ENCODE peak calls at places on chromosomes 13 and 19, in four cellular contexts. H, Y, U and W are unnamed samples.

GRCh38 chr13:47680752-47681151 is 320.3 kb downstream of the SUCLA2 start:
- DNase-seq in H (no peak), U (no peak), Y (no peak), W (no peak)

GRCh38 chr13:42275506-42275905 is 3.6 kb downstream of the AKAP11 start:
- DNase-seq in Y (no peak), U (no peak), H (no peak), W (no peak)

GRCh38 chr19:10726268-10726667 is 8.4 kb downstream of the DNM2 start:
- DNase-seq in Y (no peak), H (no peak), U (peak), W (no peak)

GRCh38 chr13:90427322-90428272 is 919.9 kb upstream of the MIR17HG start:
- DNase-seq in U (no peak), Y (no peak), H (no peak), W (no peak)

GRCh38 chr13:64992314-64992713 is 2237.8 kb downstream of the PCDH9 start:
- DNase-seq in H (no peak), U (no peak), Y (peak), W (no peak)

GRCh38 chr13:93559718-93560117 is 333.1 kb downstream of the GPC6 start:
- DNase-seq in H (no peak), Y (peak), U (no peak), W (peak)

GRCh38 chr13:25440081-25440480 is 68.3 kb downstream of the ATP8A2 start:
- DNase-seq in U (no peak), H (no peak), Y (no peak), W (no peak)

GRCh38 chr13:73702419-73703071 is 431.7 kb downstream of the KLF12 start:
- DNase-seq in H (no peak), Y (no peak), U (no peak), W (peak)

GRCh38 chr19:6963937-6964336 is 57.3 kb downstream of the MBD3L2B start:
- DNase-seq in U (no peak), H (no peak), Y (no peak), W (no peak)

GRCh38 chr13:40058757-40059236 is 403.3 kb downstream of the COG6 start:
- DNase-seq in Y (no peak), U (no peak), H (no peak), W (no peak)

GRCh38 chr13:100589178-100589725 is 663 bp upstream of the GGACT start:
- DNase-seq in U (no peak), H (no peak), Y (no peak), W (no peak)

GRCh38 chr13:97000295-97000925 is 6.1 kb upstream of the OXGR1 start:
- DNase-seq in H (no peak), Y (no peak), U (no peak), W (no peak)

GRCh38 chr13:52001120-52001731 is 10.0 kb downstream of the ATP7B start:
- DNase-seq in U (peak), Y (peak), H (no peak), W (no peak)

GRCh38 chr13:19764237-19764636 is 18.5 kb downstream of the PSPC1 start:
- DNase-seq in U (no peak), Y (no peak), H (no peak), W (no peak)

GRCh38 chr19:1858412-1859081 is 4.8 kb downstream of the KLF16 start:
- DNase-seq in H (no peak), Y (no peak), U (no peak), W (no peak)

GRCh38 chr19:1857648-1858326 is 5.6 kb downstream of the KLF16 start:
- DNase-seq in Y (no peak), H (no peak), U (peak), W (no peak)

GRCh38 chr19:1855828-1856255 is 7.5 kb downstream of the KLF16 start:
- DNase-seq in H (no peak), U (peak), Y (no peak), W (no peak)

GRCh38 chr19:1856345-1856697 is 7.1 kb downstream of the KLF16 start:
- DNase-seq in U (no peak), Y (no peak), H (no peak), W (no peak)

DNA sequence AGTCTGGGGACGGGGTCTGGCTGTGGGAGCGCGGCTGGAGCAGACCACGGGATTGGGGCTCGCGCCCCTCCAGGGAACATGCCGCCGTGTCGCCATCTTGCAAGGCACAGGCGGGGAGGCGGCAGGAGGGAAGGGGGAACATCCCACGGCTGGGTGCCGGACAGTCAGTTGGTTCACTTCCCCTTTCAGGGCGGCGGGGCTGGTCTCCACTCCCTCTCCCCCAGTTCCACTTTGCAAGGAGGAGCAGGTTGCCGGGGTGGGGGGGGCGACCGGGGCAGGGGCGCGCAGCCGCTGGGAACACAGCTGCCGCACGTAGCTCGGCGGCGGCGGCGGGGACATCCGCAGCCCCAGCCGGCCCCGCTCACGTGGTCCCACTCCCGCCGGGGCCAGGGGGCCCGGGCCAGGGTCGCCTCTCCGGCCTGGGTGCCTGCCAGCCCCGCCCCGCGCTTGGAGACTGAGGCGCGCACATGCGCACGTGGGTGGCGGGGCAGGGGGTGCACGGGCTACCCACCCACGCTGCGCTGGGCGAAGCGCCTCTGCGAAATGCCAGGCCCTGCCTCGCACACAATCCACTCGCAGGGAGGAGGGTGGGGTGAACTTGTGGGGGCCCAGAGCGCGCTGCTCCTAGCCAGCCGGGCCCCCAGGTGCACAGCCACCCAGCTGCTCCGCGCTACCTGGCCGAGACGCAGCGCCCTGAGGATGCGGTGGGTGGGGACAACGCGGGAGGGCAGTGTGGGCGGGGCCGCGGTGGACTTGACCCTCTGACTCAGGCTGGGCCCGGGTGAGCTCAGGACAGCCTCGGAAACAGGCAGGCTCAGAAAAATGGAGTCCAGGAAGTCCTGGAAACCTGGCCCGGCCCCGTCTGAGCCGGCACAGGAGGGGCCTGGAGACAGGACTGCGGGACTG is 6.4 kb downstream of the KLF16 start:
- DNase-seq in Y (no peak), H (peak), U (peak), W (peak)
- H3K27ac ChIP-seq in Y (peak), H (peak), U (peak), W (peak)

GRCh38 chr19:33063356-33064116 is 1.2 kb downstream of the RHPN2 start:
- DNase-seq in U (peak), H (no peak), Y (no peak), W (no peak)
- H3K27ac ChIP-seq in U (peak), H (no peak), Y (no peak), W (no peak)

DNA sequence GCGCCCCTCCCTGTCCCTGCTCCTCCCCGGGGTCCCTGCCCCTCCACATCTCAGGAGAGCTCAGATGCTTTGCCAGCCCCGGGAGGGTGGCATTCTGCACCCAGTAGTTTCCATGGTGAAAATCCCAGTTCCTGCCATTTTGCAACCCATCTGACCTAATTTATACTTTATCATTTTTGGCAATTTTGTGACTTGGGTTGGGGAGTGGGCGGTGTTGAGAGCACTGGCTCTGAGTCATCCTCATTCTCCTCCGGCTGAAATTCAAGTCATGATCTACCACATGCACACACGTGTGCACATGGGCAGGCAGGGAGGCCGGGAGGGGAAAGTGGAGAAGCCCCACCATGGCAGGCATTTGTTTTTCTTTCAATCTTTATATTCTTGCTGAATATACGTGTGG is 208.6 kb downstream of the URI1 start:
- DNase-seq in Y (no peak), U (no peak), H (no peak), W (no peak)
- H3K27ac ChIP-seq in Y (no peak), U (no peak), H (no peak), W (no peak)

GRCh38 chr13:113139580-113139979 is 17.0 kb downstream of the F10 start:
- DNase-seq in U (no peak), H (no peak), Y (no peak), W (no peak)

GRCh38 chr13:113135281-113135760 is 12.7 kb downstream of the F10 start:
- DNase-seq in H (no peak), Y (no peak), U (no peak), W (no peak)

GRCh38 chr13:113140677-113141590 is 17.5 kb upstream of the PROZ start:
- DNase-seq in H (no peak), Y (no peak), U (no peak), W (no peak)

GRCh38 chr13:113138792-113139551 is 16.4 kb downstream of the F10 start:
- DNase-seq in U (peak), H (no peak), Y (no peak), W (no peak)

GRCh38 chr13:113137656-113138292 is 15.2 kb downstream of the F10 start:
- DNase-seq in U (no peak), H (no peak), Y (no peak), W (no peak)
- H3K27ac ChIP-seq in U (no peak), H (no peak), Y (no peak), W (no peak)

GRCh38 chr19:18506545-18506944 is 15.3 kb downstream of the ELL start:
- DNase-seq in U (no peak), Y (no peak), H (no peak), W (no peak)

GRCh38 chr19:18507727-18508440 is 14.0 kb downstream of the ELL start:
- DNase-seq in U (peak), H (no peak), Y (no peak), W (no peak)

GRCh38 chr19:18508585-18508984 is 13.3 kb downstream of the ELL start:
- DNase-seq in H (no peak), Y (no peak), U (no peak), W (no peak)

GRCh38 chr19:18506101-18506534 is 15.8 kb downstream of the ELL start:
- DNase-seq in Y (no peak), U (peak), H (no peak), W (no peak)

GRCh38 chr19:18507021-18507726 is 14.7 kb downstream of the ELL start:
- DNase-seq in U (peak), H (no peak), Y (no peak), W (no peak)
- H3K27ac ChIP-seq in U (peak), H (peak), Y (no peak), W (no peak)

GRCh38 chr19:33391631-33392249 is 18.2 kb downstream of the CEBPG start:
- DNase-seq in U (peak), Y (no peak), H (no peak), W (no peak)

GRCh38 chr19:33389574-33390119 is 16.1 kb downstream of the CEBPG start:
- DNase-seq in Y (no peak), U (no peak), H (no peak), W (no peak)

GRCh38 chr19:33390120-33390907 is 16.8 kb downstream of the CEBPG start:
- DNase-seq in Y (no peak), U (no peak), H (no peak), W (no peak)

GRCh38 chr19:33392341-33393285 is 19.1 kb downstream of the CEBPG start:
- DNase-seq in H (no peak), Y (no peak), U (peak), W (no peak)

GRCh38 chr19:33390908-33391630 is 17.6 kb downstream of the CEBPG start:
- DNase-seq in H (no peak), Y (no peak), U (no peak), W (no peak)
- H3K27ac ChIP-seq in H (no peak), Y (no peak), U (no peak), W (no peak)

GRCh38 chr19:18306903-18307681 is 15.8 kb downstream of the LSM4 start:
- DNase-seq in U (no peak), H (no peak), Y (no peak), W (no peak)

GRCh38 chr19:18308051-18308947 is 14.6 kb downstream of the LSM4 start:
- DNase-seq in U (no peak), Y (no peak), H (no peak), W (no peak)

GRCh38 chr19:18309525-18310064 is 13.3 kb downstream of the LSM4 start:
- DNase-seq in Y (no peak), H (no peak), U (no peak), W (no peak)

GRCh38 chr19:18310118-18310909 is 12.6 kb downstream of the LSM4 start:
- DNase-seq in U (peak), Y (no peak), H (no peak), W (no peak)

GRCh38 chr19:18308948-18309325 is 13.9 kb downstream of the LSM4 start:
- DNase-seq in Y (no peak), H (no peak), U (no peak), W (no peak)
- H3K27ac ChIP-seq in Y (no peak), H (no peak), U (no peak), W (no peak)

GRCh38 chr19:16571283-16571682 is 932 bp downstream of the SLC35E1 start:
- DNase-seq in Y (no peak), U (no peak), H (no peak), W (no peak)
- H3K27ac ChIP-seq in Y (peak), U (peak), H (peak), W (peak)

GRCh38 chr19:5097959-5098623 is 129.2 kb downstream of the KDM4B start:
- DNase-seq in Y (no peak), H (no peak), U (no peak), W (no peak)
- H3K27ac ChIP-seq in Y (no peak), H (no peak), U (no peak), W (no peak)

DNA sequence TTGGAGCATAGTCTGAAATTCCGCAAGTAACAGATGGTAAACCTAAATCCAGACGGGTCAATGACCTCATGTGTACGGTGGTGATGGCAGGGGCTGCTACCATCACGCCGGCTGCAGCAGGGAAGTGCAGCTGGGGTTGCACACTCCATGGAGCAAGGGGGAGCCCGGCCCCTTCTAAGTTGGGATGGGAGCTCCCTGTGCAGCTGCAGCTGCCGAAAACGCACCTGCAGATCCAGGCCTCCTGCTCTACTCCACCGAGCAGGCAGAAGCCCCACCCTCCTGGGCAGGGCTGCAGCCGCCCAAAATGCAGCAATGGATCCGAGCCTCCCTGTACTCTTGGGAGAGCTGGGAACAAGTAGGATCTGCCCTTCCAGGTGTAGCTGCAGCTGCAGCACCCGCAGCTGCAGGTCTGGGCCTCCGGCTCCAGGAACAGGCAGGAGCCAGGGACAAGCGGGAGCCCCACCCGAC is 25.5 kb downstream of the KBTBD6 start:
- DNase-seq in Y (no peak), U (no peak), H (no peak), W (no peak)
- H3K27ac ChIP-seq in Y (no peak), U (no peak), H (no peak), W (no peak)